ENCODE peak calls at places on chromosomes 1 and 21, in five cellular contexts. Y is colonic mucosa, L is A549, D is WERI-Rb-1, J is left ventricle myocardium inferior. V is an unnamed sample.

GRCh38 chr1:18041685-18042355 is 65.8 kb upstream of the IGSF21 start:
- DNase-seq in Y (no peak), J (no peak), L (no peak), D (peak), V (no peak)

GRCh38 chr1:8595919-8596318 is 221.5 kb downstream of the RERE start:
- DNase-seq in Y (no peak), D (no peak), L (no peak), J (no peak), V (no peak)

GRCh38 chr1:33292726-33293340 is 28.1 kb downstream of the A3GALT2 start:
- DNase-seq in J (no peak), Y (no peak), L (no peak), D (no peak), V (no peak)

GRCh38 chr1:93701619-93702018 is 20.0 kb upstream of the BCAR3 start:
- DNase-seq in Y (no peak), L (peak), J (no peak), D (no peak), V (no peak)

GRCh38 chr1:156750191-156750931 is 1.1 kb downstream of the HDGF start:
- DNase-seq in J (no peak), Y (peak), D (peak), L (peak), V (no peak)

GRCh38 chr21:26843912-26844257 is 1.3 kb downstream of the ADAMTS1 start:
- DNase-seq in D (no peak), Y (no peak), L (peak), J (no peak), V (no peak)

GRCh38 chr1:44000266-44000665 is 8.9 kb downstream of the CCDC24 start:
- DNase-seq in L (no peak), D (no peak), Y (no peak), J (no peak), V (no peak)

GRCh38 chr1:12617901-12618660 is at the start of gene DHRS3:
- DNase-seq in J (peak), Y (peak), D (peak), L (peak), V (peak)

GRCh38 chr1:51088474-51088873 is 13.6 kb upstream of the C1orf185 start:
- DNase-seq in J (no peak), Y (no peak), D (no peak), L (peak), V (no peak)

GRCh38 chr1:24903560-24903954 is 26.5 kb downstream of the RUNX3 start:
- DNase-seq in Y (no peak), L (no peak), D (no peak), J (no peak), V (peak)

GRCh38 chr1:178513278-178513983 is 522 bp downstream of the TEX35 start:
- DNase-seq in D (no peak), J (peak), L (no peak), Y (peak), V (peak)

GRCh38 chr1:85611856-85612255 is 31.3 kb downstream of the CCN1 start:
- DNase-seq in D (no peak), L (peak), Y (no peak), J (no peak), V (no peak)

GRCh38 chr1:247375747-247376146 is 40.2 kb upstream of the NLRP3 start:
- DNase-seq in L (no peak), Y (no peak), J (no peak), D (no peak), V (no peak)

GRCh38 chr1:247371801-247372259 is 40.2 kb upstream of the ZNF496 start:
- DNase-seq in J (no peak), D (no peak), L (no peak), Y (no peak), V (no peak)

GRCh38 chr1:247370786-247371732 is 39.4 kb upstream of the ZNF496 start:
- DNase-seq in J (no peak), L (no peak), Y (no peak), D (no peak), V (no peak)

GRCh38 chr1:247376659-247377058 is 39.3 kb upstream of the NLRP3 start:
- DNase-seq in L (no peak), Y (no peak), J (no peak), D (no peak), V (no peak)

GRCh38 chr1:247373721-247374141 is 42.1 kb upstream of the ZNF496 start:
- DNase-seq in D (no peak), Y (peak), J (peak), L (no peak), V (peak)
- H3K4me3 ChIP-seq in D (no peak), Y (peak), J (peak), L (no peak), V (no peak)

GRCh38 chr1:163628034-163628773 is 306.4 kb downstream of the NUF2 start:
- DNase-seq in Y (no peak), L (no peak), J (no peak), D (no peak), V (no peak)

GRCh38 chr1:163632269-163632668 is 310.5 kb downstream of the NUF2 start:
- DNase-seq in D (no peak), J (no peak), Y (no peak), L (no peak), V (no peak)

GRCh38 chr1:163633366-163633765 is 311.6 kb downstream of the NUF2 start:
- DNase-seq in J (no peak), Y (no peak), L (no peak), D (no peak), V (no peak)
- H3K27ac ChIP-seq in J (no peak), Y (no peak), L (no peak), D (no peak), V (no peak)

GRCh38 chr1:26723013-26723991 is 27.5 kb downstream of the ARID1A start:
- DNase-seq in L (peak), D (peak), J (peak), Y (peak), V (peak)
- TF ChIP-seq CTCF in L (no peak), D (no peak), J (no peak), Y (no peak), V (no peak)

GRCh38 chr1:151008244-151009205 is at the start of gene PRUNE1:
- DNase-seq in Y (peak), D (peak), L (peak), J (peak), V (peak)

GRCh38 chr1:151003175-151003574 is 3.5 kb downstream of the MINDY1 start:
- DNase-seq in Y (no peak), D (no peak), J (no peak), L (no peak), V (no peak)

GRCh38 chr1:151007853-151008243 is 401 bp upstream of the PRUNE1 start:
- DNase-seq in J (no peak), L (no peak), Y (no peak), D (no peak), V (no peak)

GRCh38 chr1:151006331-151007052 is at the start of gene MINDY1:
- DNase-seq in J (peak), D (peak), L (peak), Y (peak), V (peak)

DNA sequence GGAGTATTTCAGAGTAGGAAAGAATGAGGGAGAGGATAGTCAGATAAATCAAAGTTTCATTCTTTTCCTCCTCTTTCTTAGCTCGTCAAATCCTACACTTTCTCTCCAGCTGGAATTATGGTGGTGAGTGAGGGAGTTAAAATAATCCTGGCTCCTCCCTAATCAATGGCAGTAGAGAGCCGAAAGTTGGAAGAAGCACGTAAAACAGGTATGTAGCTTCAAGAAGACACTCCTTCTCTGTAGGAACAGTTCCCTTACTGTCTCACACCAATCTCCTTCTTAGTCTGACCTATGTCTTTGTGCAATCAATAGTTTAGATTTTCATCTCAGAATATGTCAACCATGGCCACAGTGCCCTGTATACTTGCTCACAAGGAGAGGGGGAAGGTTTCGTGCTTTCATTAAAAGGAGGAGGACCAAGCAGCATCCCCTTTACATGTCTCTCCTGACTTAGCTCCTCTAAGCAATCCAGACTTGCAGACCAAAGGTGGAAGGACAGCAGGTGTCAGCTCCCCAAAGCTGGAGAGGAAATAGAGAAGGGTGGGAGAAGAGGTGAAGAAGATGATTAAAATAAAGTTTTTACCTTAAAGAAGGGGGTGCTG is 872 bp downstream of the MINDY1 start:
- DNase-seq in J (no peak), L (no peak), Y (no peak), D (no peak), V (no peak)
- H3K4me3 ChIP-seq in J (peak), L (peak), Y (peak), D (peak), V (peak)

GRCh38 chr1:2544875-2545638 is 11.1 kb upstream of the TNFRSF14 start:
- DNase-seq in D (peak), L (no peak), J (no peak), Y (no peak), V (peak)

GRCh38 chr1:2546515-2547209 is 9.5 kb upstream of the TNFRSF14 start:
- DNase-seq in L (peak), J (peak), Y (peak), D (peak), V (peak)

GRCh38 chr1:2547210-2548067 is 8.7 kb upstream of the TNFRSF14 start:
- DNase-seq in J (no peak), L (no peak), Y (no peak), D (no peak), V (peak)

GRCh38 chr1:2545754-2546514 is 10.2 kb upstream of the TNFRSF14 start:
- DNase-seq in Y (peak), J (peak), L (peak), D (peak), V (peak)

GRCh38 chr1:2548068-2548589 is 8.0 kb upstream of the TNFRSF14 start:
- DNase-seq in Y (peak), L (peak), D (peak), J (peak), V (peak)
- H3K27ac ChIP-seq in Y (peak), L (peak), D (no peak), J (peak), V (peak)

GRCh38 chr21:39712976-39713375 is 32.0 kb upstream of the IGSF5 start:
- DNase-seq in Y (peak), D (peak), J (no peak), L (peak), V (no peak)
- TF ChIP-seq CTCF in Y (no peak), D (peak), J (no peak), L (no peak), V (no peak)

DNA sequence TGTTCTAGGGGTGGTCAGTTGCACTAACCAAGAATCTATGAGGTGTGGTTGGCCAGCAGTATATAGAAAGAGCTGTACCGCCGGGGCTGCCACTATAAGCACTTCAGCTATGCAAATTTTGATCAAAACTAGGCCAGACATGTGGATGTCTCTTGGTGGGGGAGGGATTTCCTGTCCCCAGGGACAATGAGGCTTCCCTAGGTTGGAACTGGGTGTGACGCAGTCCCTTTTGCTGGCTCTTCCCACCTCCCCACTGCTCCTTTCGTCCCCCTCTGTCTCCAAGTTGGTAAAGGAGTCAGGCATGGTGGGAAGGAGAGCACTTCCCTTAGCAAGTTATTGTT is 13.6 kb downstream of the SDCCAG8 start:
- DNase-seq in D (no peak), Y (no peak), L (no peak), J (no peak), V (no peak)
- H3K4me3 ChIP-seq in D (no peak), Y (no peak), L (no peak), J (peak), V (no peak)